ENCODE peak calls at places on chromosome 12, in four cellular contexts. One of them, this sample, is unnamed. For H3K4me1, the result is how much of the 10 kb centered on the place peaks cover.

GRCh38 chr12:52971701-52972329 is 22.9 kb downstream of the KRT18 start:
- DNase-seq in HCT116: no peak
- DNase-seq in spleen: no peak
- DNase-seq in CD4-positive, alpha-beta memory T cell: no peak
- DNase-seq in this sample: peak

GRCh38 chr12:2853626-2854025 is 3.2 kb downstream of the TEX52 start:
- DNase-seq in HCT116: peak
- DNase-seq in CD4-positive, alpha-beta memory T cell: peak
- DNase-seq in spleen: peak
- DNase-seq in this sample: peak

GRCh38 chr12:124453419-124454351 is 113.7 kb downstream of the NCOR2 start:
- DNase-seq in HCT116: peak
- DNase-seq in CD4-positive, alpha-beta memory T cell: peak
- DNase-seq in spleen: peak
- DNase-seq in this sample: no peak

GRCh38 chr12:41497362-41497761 is 309.2 kb downstream of the PDZRN4 start:
- DNase-seq in spleen: no peak
- DNase-seq in HCT116: no peak
- DNase-seq in CD4-positive, alpha-beta memory T cell: no peak
- DNase-seq in this sample: no peak

GRCh38 chr12:28026701-28027100 is 54.2 kb upstream of the PTHLH start:
- DNase-seq in CD4-positive, alpha-beta memory T cell: no peak
- DNase-seq in HCT116: no peak
- DNase-seq in spleen: no peak
- DNase-seq in this sample: no peak

GRCh38 chr12:740921-741320 is 11.5 kb upstream of the WNK1 start:
- DNase-seq in CD4-positive, alpha-beta memory T cell: no peak
- DNase-seq in HCT116: no peak
- DNase-seq in spleen: no peak
- DNase-seq in this sample: peak

GRCh38 chr12:84701966-84702365 is 210.6 kb downstream of the SLC6A15 start:
- DNase-seq in spleen: no peak
- DNase-seq in CD4-positive, alpha-beta memory T cell: no peak
- DNase-seq in HCT116: no peak
- DNase-seq in this sample: no peak

GRCh38 chr12:52903285-52903854 is 1.5 kb downstream of the KRT8 start:
- DNase-seq in CD4-positive, alpha-beta memory T cell: peak
- DNase-seq in HCT116: no peak
- DNase-seq in spleen: peak
- DNase-seq in this sample: no peak

GRCh38 chr12:109759595-109759994 is 46.0 kb downstream of the FAM222A start:
- DNase-seq in HCT116: no peak
- DNase-seq in spleen: peak
- DNase-seq in CD4-positive, alpha-beta memory T cell: no peak
- DNase-seq in this sample: peak

GRCh38 chr12:47078733-47079364 is 572 bp upstream of the PCED1B start:
- DNase-seq in HCT116: no peak
- DNase-seq in CD4-positive, alpha-beta memory T cell: peak
- DNase-seq in spleen: peak
- DNase-seq in this sample: no peak

GRCh38 chr12:47079365-47079893 is at the start of gene PCED1B:
- DNase-seq in HCT116: no peak
- DNase-seq in spleen: peak
- DNase-seq in CD4-positive, alpha-beta memory T cell: peak
- DNase-seq in this sample: peak

GRCh38 chr12:47078086-47078395 is 1.4 kb upstream of the PCED1B start:
- DNase-seq in CD4-positive, alpha-beta memory T cell: no peak
- DNase-seq in HCT116: no peak
- DNase-seq in spleen: no peak
- DNase-seq in this sample: no peak

GRCh38 chr12:47075192-47076084 is 4.0 kb upstream of the PCED1B start:
- DNase-seq in CD4-positive, alpha-beta memory T cell: no peak
- DNase-seq in spleen: no peak
- DNase-seq in HCT116: no peak
- DNase-seq in this sample: no peak

DNA sequence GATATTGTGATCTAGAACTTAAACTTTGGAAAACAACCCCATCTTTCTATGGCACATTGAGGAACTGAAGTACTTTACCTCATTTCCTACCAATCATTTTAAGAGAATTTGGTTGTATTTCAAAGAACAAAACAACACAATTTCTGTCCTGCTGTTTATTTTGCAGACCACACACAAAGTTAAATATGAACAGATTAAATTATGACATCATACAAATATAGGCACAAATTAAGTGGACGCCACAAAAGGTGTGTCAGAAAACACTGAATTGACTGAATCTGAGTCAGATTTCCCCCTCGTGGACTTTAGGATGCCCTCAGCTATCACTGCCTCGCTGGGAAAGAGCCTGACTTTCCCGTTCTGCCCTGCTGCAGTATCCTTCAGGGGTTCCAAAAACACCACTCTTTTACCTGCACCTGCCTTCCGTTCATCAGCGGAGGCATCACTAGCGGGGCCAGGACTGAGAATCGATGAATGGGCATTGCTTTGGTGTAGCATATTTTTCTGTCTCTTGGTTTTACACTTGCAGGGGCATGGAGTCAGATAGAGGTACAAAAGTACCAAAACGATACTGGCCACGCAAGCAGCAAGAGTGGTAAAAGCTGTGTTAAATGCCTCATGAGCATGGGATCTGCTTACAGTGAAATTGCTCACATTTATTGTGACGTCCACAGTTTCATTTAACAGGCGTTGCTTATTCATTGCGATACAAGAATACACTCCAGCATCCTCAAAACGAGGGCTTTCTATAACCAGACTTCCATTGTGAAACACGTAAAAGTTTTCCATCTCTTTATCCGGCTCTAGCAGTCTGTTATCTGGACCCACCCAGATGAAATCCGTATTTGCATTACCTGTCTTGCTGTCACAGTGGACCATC is 2.0 kb upstream of the PCED1B start:
- DNase-seq in spleen: no peak
- DNase-seq in CD4-positive, alpha-beta memory T cell: no peak
- DNase-seq in HCT116: no peak
- DNase-seq in this sample: no peak
- H3K4me3 ChIP-seq in spleen: peak
- H3K4me3 ChIP-seq in CD4-positive, alpha-beta memory T cell: no peak
- H3K4me3 ChIP-seq in HCT116: no peak
- H3K4me3 ChIP-seq in this sample: no peak

DNA sequence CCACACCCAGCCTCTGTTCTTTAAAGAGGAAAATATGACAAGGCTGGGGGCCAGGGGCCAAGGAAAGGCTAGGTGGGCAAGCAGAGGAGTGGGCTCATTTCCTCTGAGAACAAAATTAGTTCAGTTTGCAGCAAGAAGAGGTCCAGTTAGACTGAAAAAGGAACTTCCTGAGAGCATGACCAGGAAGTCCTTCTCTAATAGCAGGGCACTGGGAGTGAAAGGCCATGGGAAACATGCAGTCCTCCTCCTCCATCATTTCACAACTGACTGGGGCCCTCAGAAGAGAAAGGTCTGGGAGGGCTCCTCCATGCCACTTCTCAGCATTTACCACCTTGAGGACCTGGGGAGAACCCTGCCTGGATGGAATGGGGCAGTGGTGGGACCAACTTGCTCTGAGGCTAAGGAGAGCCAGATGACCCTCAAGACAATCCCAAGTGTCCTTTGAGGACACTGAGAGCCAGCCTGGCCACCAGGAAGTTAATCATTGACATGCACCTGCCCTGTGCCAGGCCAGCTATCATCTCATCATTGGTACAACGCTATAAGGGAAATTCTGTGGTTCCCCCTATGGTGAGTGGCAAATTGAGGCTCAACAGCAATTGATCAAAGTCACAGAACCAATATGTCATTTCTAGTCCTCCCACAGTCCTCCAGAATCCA is 2.0 kb downstream of the AQP2 start:
- DNase-seq in spleen: peak
- DNase-seq in HCT116: no peak
- DNase-seq in CD4-positive, alpha-beta memory T cell: no peak
- DNase-seq in this sample: no peak
- H3K4me1 ChIP-seq in spleen: under half
- H3K4me1 ChIP-seq in HCT116: under half
- H3K4me1 ChIP-seq in CD4-positive, alpha-beta memory T cell: under half
- H3K4me1 ChIP-seq in this sample: under half

DNA sequence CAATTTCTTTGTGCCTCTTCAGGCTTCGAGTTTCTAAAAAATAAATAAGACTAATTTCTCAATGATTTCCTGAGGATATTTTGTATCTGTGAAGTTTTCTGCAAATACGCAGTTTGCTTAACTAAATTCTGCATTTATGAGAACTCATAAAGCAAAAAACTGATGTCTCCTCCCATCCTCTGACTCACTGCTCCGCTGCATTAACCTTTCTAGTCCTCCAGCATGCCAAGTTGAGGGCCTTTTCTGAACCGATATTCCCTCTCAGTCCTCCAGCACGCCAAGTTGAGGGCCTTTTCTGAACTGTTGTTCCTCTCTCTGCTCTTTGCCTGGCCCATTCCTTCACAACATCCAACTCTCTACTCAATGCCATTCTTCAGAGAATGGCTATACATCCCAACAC is 3.2 kb downstream of the IPO8 start:
- DNase-seq in spleen: no peak
- DNase-seq in HCT116: no peak
- DNase-seq in CD4-positive, alpha-beta memory T cell: no peak
- DNase-seq in this sample: no peak
- H3K4me3 ChIP-seq in spleen: no peak
- H3K4me3 ChIP-seq in HCT116: no peak
- H3K4me3 ChIP-seq in CD4-positive, alpha-beta memory T cell: no peak
- H3K4me3 ChIP-seq in this sample: no peak

GRCh38 chr12:29582156-29582555 is 84.7 kb upstream of the OVCH1 start:
- DNase-seq in spleen: no peak
- DNase-seq in CD4-positive, alpha-beta memory T cell: no peak
- DNase-seq in HCT116: no peak
- DNase-seq in this sample: no peak
- H3K4me1 ChIP-seq in spleen: under half
- H3K4me1 ChIP-seq in CD4-positive, alpha-beta memory T cell: under half
- H3K4me1 ChIP-seq in HCT116: under half
- H3K4me1 ChIP-seq in this sample: under half